ENCODE peak calls at places on chromosomes 4 and X, in six cellular contexts. X is IMR-90, Y is neuronal stem cell, G is H9, E is H1, I is mesenchymal stem cell. U is an unnamed sample.

GRCh38 chr4:139554726-139555072 is 1.3 kb downstream of the SETD7 start:
- DNase-seq in X (no peak), Y (no peak), G (no peak), E (no peak), I (no peak), U (no peak)

GRCh38 chr4:5036239-5036638 is 15.0 kb upstream of the STK32B start:
- DNase-seq in X (peak), Y (no peak), G (no peak), E (no peak), I (peak), U (peak)

GRCh38 chrX:136711147-136711546 is 63.2 kb downstream of the CD40LG start:
- DNase-seq in X (peak), Y (no peak), G (peak), E (no peak), I (peak), U (peak)

GRCh38 chrX:116272328-116272727 is 101.8 kb downstream of the AGTR2 start:
- DNase-seq in X (peak), Y (no peak), G (no peak), E (no peak), I (peak), U (peak)

GRCh38 chr4:26330186-26330787 is 9.5 kb downstream of the RBPJ start:
- DNase-seq in X (peak), Y (no peak), G (no peak), E (no peak), I (peak), U (peak)

GRCh38 chrX:18294893-18295292 is 59.6 kb downstream of the SCML2 start:
- DNase-seq in X (no peak), Y (no peak), G (peak), E (no peak), I (no peak), U (peak)

GRCh38 chrX:18424482-18425198 is 768 bp upstream of the CDKL5 start:
- DNase-seq in X (peak), Y (no peak), G (peak), E (no peak), I (peak), U (peak)

GRCh38 chr4:118224239-118224829 is 128.5 kb downstream of the PRSS12 start:
- DNase-seq in X (peak), Y (peak), G (no peak), E (no peak), I (peak), U (peak)

GRCh38 chrX:9897761-9898161 is 69.4 kb upstream of the CLDN34 start:
- DNase-seq in X (peak), Y (no peak), G (no peak), E (no peak), I (peak), U (no peak)

GRCh38 chrX:10360121-10360520 is 203.3 kb downstream of the CLCN4 start:
- DNase-seq in X (peak), Y (no peak), G (peak), E (no peak), I (no peak), U (no peak)

GRCh38 chr4:139814285-139815015 is 148.8 kb downstream of the MGST2 start:
- DNase-seq in X (peak), Y (no peak), G (no peak), E (no peak), I (peak), U (no peak)

GRCh38 chrX:148732743-148733142 is 232.3 kb downstream of the AFF2 start:
- DNase-seq in X (no peak), Y (no peak), G (no peak), E (no peak), I (no peak), U (no peak)

GRCh38 chr4:89838005-89838404 is 1.0 kb upstream of the SNCA start:
- DNase-seq in X (no peak), Y (no peak), G (no peak), E (no peak), I (peak), U (peak)

GRCh38 chr4:102169345-102169744 is 175.9 kb downstream of the SLC39A8 start:
- DNase-seq in X (no peak), Y (peak), G (peak), E (no peak), I (peak), U (peak)

GRCh38 chrX:23935116-23935515 is 27.3 kb downstream of the CXorf58 start:
- DNase-seq in X (no peak), Y (no peak), G (no peak), E (no peak), I (no peak), U (no peak)

GRCh38 chr4:1080961-1081688 is 32.2 kb downstream of the RNF212 start:
- DNase-seq in X (peak), Y (no peak), G (peak), E (no peak), I (no peak), U (no peak)

GRCh38 chr4:175614880-175615279 is 197.2 kb downstream of the GPM6A start:
- DNase-seq in X (no peak), Y (no peak), G (no peak), E (no peak), I (no peak), U (no peak)

GRCh38 chrX:139642241-139642927 is 65.6 kb downstream of the MCF2 start:
- DNase-seq in X (no peak), Y (peak), G (peak), E (no peak), I (no peak), U (peak)

GRCh38 chrX:14013074-14013473 is 16.6 kb downstream of the GEMIN8 start:
- DNase-seq in X (no peak), Y (no peak), G (no peak), E (no peak), I (no peak), U (no peak)

GRCh38 chr4:112813790-112814189 is 176.8 kb downstream of the LARP7 start:
- DNase-seq in X (peak), Y (peak), G (no peak), E (no peak), I (peak), U (no peak)

GRCh38 chr4:152613841-152614240 is 66.0 kb downstream of the TMEM154 start:
- DNase-seq in X (no peak), Y (no peak), G (no peak), E (no peak), I (no peak), U (no peak)

GRCh38 chr4:7335363-7336066 is 99.2 kb downstream of the PSAPL1 start:
- DNase-seq in X (peak), Y (peak), G (peak), E (peak), I (peak), U (peak)

GRCh38 chr4:166006217-166006616 is 133.2 kb downstream of the TLL1 start:
- DNase-seq in X (no peak), Y (no peak), G (no peak), E (no peak), I (no peak), U (no peak)

GRCh38 chrX:64338296-64338695 is 57.0 kb downstream of the MTMR8 start:
- DNase-seq in X (no peak), Y (no peak), G (no peak), E (no peak), I (no peak), U (peak)

GRCh38 chr4:96166806-96167205 is 326.9 kb downstream of the PDHA2 start:
- DNase-seq in X (no peak), Y (no peak), G (no peak), E (no peak), I (no peak), U (no peak)

GRCh38 chr4:6044805-6045204 is 26.6 kb upstream of the C4orf50 start:
- DNase-seq in X (no peak), Y (no peak), G (peak), E (no peak), I (no peak), U (peak)

DNA sequence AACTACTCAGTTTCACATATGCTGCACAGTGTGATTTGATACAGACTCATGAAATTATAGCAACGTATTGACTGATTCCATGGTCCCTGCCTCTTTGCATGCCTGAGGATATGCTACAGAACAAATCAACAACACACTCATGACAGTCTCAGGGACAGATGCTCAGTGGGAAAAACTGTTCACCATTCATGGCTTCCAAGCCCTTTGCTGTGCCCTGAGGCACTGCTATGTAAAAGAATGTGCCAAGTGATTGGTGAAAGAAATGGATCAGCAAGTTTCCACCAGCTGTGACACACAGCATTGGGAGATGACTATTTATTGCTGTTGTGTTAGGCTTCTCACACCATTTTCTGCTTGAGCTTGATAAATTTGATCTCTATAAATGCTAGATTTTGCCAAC is 825.6 kb upstream of the INTU start:
- DNase-seq in X (peak), Y (no peak), G (no peak), E (no peak), I (peak), U (peak)
- H2BK15ac ChIP-seq in X (peak), Y (no peak), G (no peak), E (no peak), I (no peak), U (no peak)

DNA sequence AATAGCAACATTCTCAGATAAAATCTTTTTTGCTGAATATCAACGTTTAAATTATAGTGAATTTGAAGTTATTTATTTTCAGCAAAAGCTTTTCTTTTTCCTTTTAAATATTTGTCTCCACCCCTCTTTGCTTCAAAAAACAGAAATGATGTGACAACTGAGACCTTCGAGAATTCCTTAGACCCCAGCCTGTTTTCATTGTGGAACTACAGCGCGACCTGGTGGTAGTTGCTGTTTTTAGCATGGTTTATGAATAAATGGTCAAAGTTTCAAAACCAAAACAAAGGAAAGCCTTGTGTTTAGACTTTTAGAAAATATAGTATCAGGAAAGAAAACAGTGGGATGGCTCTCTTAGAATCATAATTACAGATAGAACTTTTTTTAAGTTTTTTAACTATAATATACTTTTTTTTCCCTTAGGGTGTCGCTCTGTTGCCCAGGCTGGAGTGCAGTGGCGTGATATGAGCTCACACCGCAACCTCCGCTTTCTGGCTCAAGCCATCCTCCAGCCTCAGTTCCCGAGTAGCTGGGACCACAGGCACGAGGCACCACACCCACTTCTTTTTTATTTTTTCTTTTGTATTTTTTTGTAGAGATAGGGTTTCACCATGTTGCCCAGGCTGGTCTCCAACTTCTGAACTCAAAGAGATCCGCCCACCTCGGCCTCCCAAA is 26.8 kb upstream of the TMEM184C start:
- DNase-seq in X (peak), Y (peak), G (peak), E (no peak), I (peak), U (peak)
- H2BK15ac ChIP-seq in X (no peak), Y (no peak), G (no peak), E (no peak), I (peak), U (no peak)

GRCh38 chr4:151197258-151197657 is 79.7 kb upstream of the PRSS48 start:
- DNase-seq in X (no peak), Y (no peak), G (no peak), E (no peak), I (no peak), U (no peak)

GRCh38 chr4:151198748-151199147 is 78.2 kb upstream of the PRSS48 start:
- DNase-seq in X (peak), Y (no peak), G (no peak), E (no peak), I (peak), U (no peak)

GRCh38 chr4:151192556-151193235 is 84.3 kb upstream of the PRSS48 start:
- DNase-seq in X (peak), Y (no peak), G (no peak), E (no peak), I (no peak), U (no peak)

GRCh38 chr4:151195801-151196200 is 81.2 kb upstream of the PRSS48 start:
- DNase-seq in X (peak), Y (no peak), G (no peak), E (no peak), I (peak), U (no peak)

DNA sequence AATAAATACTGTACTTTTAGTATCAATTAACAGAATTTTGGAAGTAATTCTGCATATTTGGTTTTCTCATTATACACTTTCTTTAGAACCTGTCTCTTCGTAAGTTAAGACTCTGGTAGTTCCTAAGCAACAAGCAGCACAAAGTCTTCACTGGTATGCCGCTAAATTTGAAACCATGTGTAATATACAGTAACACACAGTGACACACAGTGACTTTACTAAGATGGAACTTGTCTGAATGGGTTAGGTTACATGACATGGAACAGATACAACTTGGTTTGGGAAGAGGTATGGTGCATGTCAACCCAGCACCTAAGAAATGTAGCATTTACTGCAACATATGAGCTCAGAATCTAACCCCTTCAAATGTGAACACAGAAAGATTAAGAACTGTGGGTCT is 83.5 kb upstream of the PRSS48 start:
- DNase-seq in X (no peak), Y (no peak), G (no peak), E (no peak), I (no peak), U (no peak)
- H2BK15ac ChIP-seq in X (no peak), Y (no peak), G (no peak), E (no peak), I (no peak), U (no peak)

GRCh38 chr4:177855543-177856197 is 413.4 kb upstream of the AGA start:
- DNase-seq in X (no peak), Y (no peak), G (no peak), E (no peak), I (no peak), U (peak)
- H2BK15ac ChIP-seq in X (no peak), Y (no peak), G (no peak), E (no peak), I (no peak), U (no peak)

GRCh38 chr4:87073187-87073569 is 138.4 kb downstream of the AFF1 start:
- DNase-seq in X (no peak), Y (no peak), G (no peak), E (no peak), I (no peak), U (no peak)

GRCh38 chr4:87073570-87074470 is 139.0 kb downstream of the AFF1 start:
- DNase-seq in X (peak), Y (no peak), G (no peak), E (no peak), I (peak), U (no peak)

GRCh38 chr4:87076690-87077358 is 142.0 kb downstream of the AFF1 start:
- DNase-seq in X (no peak), Y (no peak), G (no peak), E (no peak), I (no peak), U (no peak)

GRCh38 chr4:87077834-87078585 is 142.4 kb downstream of the KLHL8 start:
- DNase-seq in X (no peak), Y (no peak), G (no peak), E (no peak), I (no peak), U (no peak)

DNA sequence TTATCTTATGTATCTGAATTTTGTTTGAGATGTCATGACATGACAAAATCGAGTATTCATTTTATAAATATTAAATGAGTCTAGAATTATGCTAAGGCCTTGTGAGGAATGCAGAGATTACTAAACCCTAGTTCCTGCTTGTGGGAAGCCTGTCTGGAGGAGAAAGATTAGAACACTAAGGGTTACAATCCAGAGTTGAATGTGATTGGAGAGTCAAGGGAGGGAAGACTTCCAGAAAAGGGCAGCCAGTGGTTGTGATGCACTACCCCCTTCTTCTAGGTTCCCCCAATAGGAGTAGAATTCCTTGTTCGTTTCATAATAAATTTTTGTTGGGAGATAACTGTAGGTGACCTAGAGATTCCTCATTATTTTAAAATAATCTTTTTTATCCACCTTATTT is 141.1 kb downstream of the AFF1 start:
- DNase-seq in X (no peak), Y (no peak), G (no peak), E (no peak), I (no peak), U (no peak)
- H2BK15ac ChIP-seq in X (no peak), Y (no peak), G (no peak), E (no peak), I (no peak), U (no peak)

GRCh38 chrX:72158773-72159172 is 22.8 kb upstream of the PIN4 start:
- DNase-seq in X (no peak), Y (no peak), G (no peak), E (no peak), I (no peak), U (no peak)
- H2BK15ac ChIP-seq in X (no peak), Y (no peak), G (no peak), E (no peak), I (no peak), U (no peak)

GRCh38 chr4:3878678-3879077 is 112.5 kb downstream of the ADRA2C start:
- DNase-seq in X (no peak), Y (no peak), G (no peak), E (no peak), I (no peak), U (no peak)

GRCh38 chr4:3877868-3878267 is 111.7 kb downstream of the ADRA2C start:
- DNase-seq in X (no peak), Y (no peak), G (no peak), E (no peak), I (no peak), U (no peak)

GRCh38 chr4:3874525-3875110 is 108.4 kb downstream of the ADRA2C start:
- DNase-seq in X (no peak), Y (no peak), G (no peak), E (no peak), I (no peak), U (no peak)

GRCh38 chr4:3875466-3875865 is 109.3 kb downstream of the ADRA2C start:
- DNase-seq in X (no peak), Y (no peak), G (no peak), E (no peak), I (no peak), U (no peak)

GRCh38 chr4:3877236-3877635 is 111.1 kb downstream of the ADRA2C start:
- DNase-seq in X (no peak), Y (no peak), G (no peak), E (no peak), I (no peak), U (no peak)
- H2BK15ac ChIP-seq in X (no peak), Y (no peak), G (no peak), E (peak), I (no peak), U (no peak)

GRCh38 chr4:47711183-47711582 is 126.7 kb downstream of the CORIN start:
- DNase-seq in X (no peak), Y (no peak), G (no peak), E (no peak), I (no peak), U (no peak)
- H2BK15ac ChIP-seq in X (no peak), Y (no peak), G (no peak), E (no peak), I (no peak), U (no peak)

GRCh38 chr4:106333186-106333585 is 16.8 kb downstream of the AIMP1 start:
- DNase-seq in X (no peak), Y (no peak), G (no peak), E (no peak), I (no peak), U (no peak)

GRCh38 chr4:106325800-106326199 is 9.4 kb downstream of the AIMP1 start:
- DNase-seq in X (no peak), Y (no peak), G (no peak), E (no peak), I (no peak), U (no peak)

GRCh38 chr4:106334732-106335131 is 18.4 kb downstream of the AIMP1 start:
- DNase-seq in X (no peak), Y (no peak), G (no peak), E (no peak), I (no peak), U (no peak)

GRCh38 chr4:106329027-106329618 is 12.8 kb downstream of the AIMP1 start:
- DNase-seq in X (peak), Y (no peak), G (no peak), E (no peak), I (peak), U (peak)
- H2BK15ac ChIP-seq in X (no peak), Y (no peak), G (no peak), E (no peak), I (no peak), U (no peak)